ENCODE peak calls at places on chromosomes 11 and 22, in eight cellular contexts. One of them, this sample, is unnamed. For H3K4me1, the result is how much of the 10 kb centered on the place peaks cover.

GRCh38 chr11:65787649-65788622 is 1.1 kb downstream of the OVOL1 start:
- DNase-seq in esophagus squamous epithelium: no peak
- DNase-seq in Peyer's patch: peak
- DNase-seq in psoas muscle: no peak
- DNase-seq in kidney: peak
- DNase-seq in SK-N-SH: peak
- DNase-seq in thoracic aorta: no peak
- DNase-seq in upper lobe of left lung: peak
- DNase-seq in this sample: no peak

GRCh38 chr11:118524757-118525465 is 2.4 kb upstream of the TTC36 start:
- DNase-seq in esophagus squamous epithelium: no peak
- DNase-seq in Peyer's patch: no peak
- DNase-seq in psoas muscle: no peak
- DNase-seq in kidney: no peak
- DNase-seq in SK-N-SH: no peak
- DNase-seq in thoracic aorta: no peak
- DNase-seq in upper lobe of left lung: no peak
- DNase-seq in this sample: no peak

GRCh38 chr11:70586261-70587094 is 188.1 kb downstream of the CTTN start:
- DNase-seq in esophagus squamous epithelium: no peak
- DNase-seq in Peyer's patch: no peak
- DNase-seq in psoas muscle: no peak
- DNase-seq in kidney: peak
- DNase-seq in SK-N-SH: no peak
- DNase-seq in thoracic aorta: no peak
- DNase-seq in upper lobe of left lung: no peak
- DNase-seq in this sample: no peak

GRCh38 chr11:125348704-125349635 is 147.1 kb downstream of the FEZ1 start:
- DNase-seq in esophagus squamous epithelium: no peak
- DNase-seq in Peyer's patch: peak
- DNase-seq in psoas muscle: peak
- DNase-seq in kidney: no peak
- DNase-seq in SK-N-SH: peak
- DNase-seq in thoracic aorta: no peak
- DNase-seq in upper lobe of left lung: no peak
- DNase-seq in this sample: peak

GRCh38 chr22:19843107-19843856 is 11.4 kb downstream of the GNB1L start:
- DNase-seq in esophagus squamous epithelium: no peak
- DNase-seq in Peyer's patch: no peak
- DNase-seq in psoas muscle: no peak
- DNase-seq in kidney: peak
- DNase-seq in SK-N-SH: no peak
- DNase-seq in thoracic aorta: no peak
- DNase-seq in upper lobe of left lung: peak
- DNase-seq in this sample: no peak

GRCh38 chr11:48020092-48020755 is 39.9 kb downstream of the PTPRJ start:
- DNase-seq in esophagus squamous epithelium: no peak
- DNase-seq in Peyer's patch: no peak
- DNase-seq in psoas muscle: no peak
- DNase-seq in kidney: no peak
- DNase-seq in SK-N-SH: no peak
- DNase-seq in thoracic aorta: no peak
- DNase-seq in upper lobe of left lung: no peak
- DNase-seq in this sample: no peak

GRCh38 chr11:95296165-95296564 is 65.2 kb upstream of the SESN3 start:
- DNase-seq in esophagus squamous epithelium: no peak
- DNase-seq in Peyer's patch: no peak
- DNase-seq in psoas muscle: no peak
- DNase-seq in kidney: no peak
- DNase-seq in SK-N-SH: peak
- DNase-seq in thoracic aorta: no peak
- DNase-seq in upper lobe of left lung: no peak
- DNase-seq in this sample: no peak

GRCh38 chr22:20424937-20425587 is 12.6 kb downstream of the SCARF2 start:
- DNase-seq in esophagus squamous epithelium: no peak
- DNase-seq in Peyer's patch: peak
- DNase-seq in psoas muscle: no peak
- DNase-seq in kidney: peak
- DNase-seq in SK-N-SH: peak
- DNase-seq in thoracic aorta: no peak
- DNase-seq in upper lobe of left lung: peak
- DNase-seq in this sample: no peak

GRCh38 chr11:108708173-108708572 is 43.3 kb downstream of the DDX10 start:
- DNase-seq in esophagus squamous epithelium: no peak
- DNase-seq in Peyer's patch: no peak
- DNase-seq in psoas muscle: no peak
- DNase-seq in kidney: no peak
- DNase-seq in SK-N-SH: no peak
- DNase-seq in thoracic aorta: no peak
- DNase-seq in upper lobe of left lung: no peak
- DNase-seq in this sample: no peak

GRCh38 chr11:67262731-67263675 is 3.3 kb upstream of the GRK2 start:
- DNase-seq in esophagus squamous epithelium: no peak
- DNase-seq in Peyer's patch: peak
- DNase-seq in psoas muscle: peak
- DNase-seq in kidney: peak
- DNase-seq in SK-N-SH: peak
- DNase-seq in thoracic aorta: peak
- DNase-seq in upper lobe of left lung: peak
- DNase-seq in this sample: peak

GRCh38 chr11:62468577-62468976 is 49.7 kb downstream of the SCGB1A1 start:
- DNase-seq in esophagus squamous epithelium: no peak
- DNase-seq in Peyer's patch: no peak
- DNase-seq in psoas muscle: no peak
- DNase-seq in kidney: no peak
- DNase-seq in SK-N-SH: no peak
- DNase-seq in thoracic aorta: no peak
- DNase-seq in upper lobe of left lung: no peak
- DNase-seq in this sample: no peak
- H3K27ac ChIP-seq in esophagus squamous epithelium: no peak
- H3K27ac ChIP-seq in Peyer's patch: no peak
- H3K27ac ChIP-seq in psoas muscle: no peak
- H3K27ac ChIP-seq in kidney: no peak
- H3K27ac ChIP-seq in SK-N-SH: no peak
- H3K27ac ChIP-seq in thoracic aorta: no peak
- H3K27ac ChIP-seq in upper lobe of left lung: no peak
- H3K27ac ChIP-seq in this sample: no peak

GRCh38 chr11:27910186-27910941 is 197.6 kb downstream of the KIF18A start:
- DNase-seq in esophagus squamous epithelium: no peak
- DNase-seq in Peyer's patch: no peak
- DNase-seq in psoas muscle: no peak
- DNase-seq in kidney: no peak
- DNase-seq in SK-N-SH: no peak
- DNase-seq in thoracic aorta: no peak
- DNase-seq in upper lobe of left lung: no peak
- DNase-seq in this sample: no peak

GRCh38 chr11:27904358-27905055 is 203.4 kb downstream of the KIF18A start:
- DNase-seq in esophagus squamous epithelium: no peak
- DNase-seq in Peyer's patch: no peak
- DNase-seq in psoas muscle: no peak
- DNase-seq in kidney: no peak
- DNase-seq in SK-N-SH: no peak
- DNase-seq in thoracic aorta: no peak
- DNase-seq in upper lobe of left lung: no peak
- DNase-seq in this sample: no peak

GRCh38 chr11:27902981-27903624 is 202.8 kb upstream of the BDNF start:
- DNase-seq in esophagus squamous epithelium: no peak
- DNase-seq in Peyer's patch: no peak
- DNase-seq in psoas muscle: no peak
- DNase-seq in kidney: no peak
- DNase-seq in SK-N-SH: no peak
- DNase-seq in thoracic aorta: no peak
- DNase-seq in upper lobe of left lung: no peak
- DNase-seq in this sample: no peak

GRCh38 chr11:27909386-27909785 is 198.6 kb downstream of the KIF18A start:
- DNase-seq in esophagus squamous epithelium: no peak
- DNase-seq in Peyer's patch: no peak
- DNase-seq in psoas muscle: no peak
- DNase-seq in kidney: no peak
- DNase-seq in SK-N-SH: no peak
- DNase-seq in thoracic aorta: no peak
- DNase-seq in upper lobe of left lung: no peak
- DNase-seq in this sample: no peak

GRCh38 chr11:27907534-27907933 is 200.4 kb downstream of the KIF18A start:
- DNase-seq in esophagus squamous epithelium: no peak
- DNase-seq in Peyer's patch: no peak
- DNase-seq in psoas muscle: no peak
- DNase-seq in kidney: no peak
- DNase-seq in SK-N-SH: no peak
- DNase-seq in thoracic aorta: no peak
- DNase-seq in upper lobe of left lung: no peak
- DNase-seq in this sample: no peak
- H3K4me1 ChIP-seq in esophagus squamous epithelium: under half
- H3K4me1 ChIP-seq in Peyer's patch: under half
- H3K4me1 ChIP-seq in psoas muscle: under half
- H3K4me1 ChIP-seq in kidney: under half
- H3K4me1 ChIP-seq in SK-N-SH: under half
- H3K4me1 ChIP-seq in thoracic aorta: under half
- H3K4me1 ChIP-seq in upper lobe of left lung: under half
- H3K4me1 ChIP-seq in this sample: under half

DNA sequence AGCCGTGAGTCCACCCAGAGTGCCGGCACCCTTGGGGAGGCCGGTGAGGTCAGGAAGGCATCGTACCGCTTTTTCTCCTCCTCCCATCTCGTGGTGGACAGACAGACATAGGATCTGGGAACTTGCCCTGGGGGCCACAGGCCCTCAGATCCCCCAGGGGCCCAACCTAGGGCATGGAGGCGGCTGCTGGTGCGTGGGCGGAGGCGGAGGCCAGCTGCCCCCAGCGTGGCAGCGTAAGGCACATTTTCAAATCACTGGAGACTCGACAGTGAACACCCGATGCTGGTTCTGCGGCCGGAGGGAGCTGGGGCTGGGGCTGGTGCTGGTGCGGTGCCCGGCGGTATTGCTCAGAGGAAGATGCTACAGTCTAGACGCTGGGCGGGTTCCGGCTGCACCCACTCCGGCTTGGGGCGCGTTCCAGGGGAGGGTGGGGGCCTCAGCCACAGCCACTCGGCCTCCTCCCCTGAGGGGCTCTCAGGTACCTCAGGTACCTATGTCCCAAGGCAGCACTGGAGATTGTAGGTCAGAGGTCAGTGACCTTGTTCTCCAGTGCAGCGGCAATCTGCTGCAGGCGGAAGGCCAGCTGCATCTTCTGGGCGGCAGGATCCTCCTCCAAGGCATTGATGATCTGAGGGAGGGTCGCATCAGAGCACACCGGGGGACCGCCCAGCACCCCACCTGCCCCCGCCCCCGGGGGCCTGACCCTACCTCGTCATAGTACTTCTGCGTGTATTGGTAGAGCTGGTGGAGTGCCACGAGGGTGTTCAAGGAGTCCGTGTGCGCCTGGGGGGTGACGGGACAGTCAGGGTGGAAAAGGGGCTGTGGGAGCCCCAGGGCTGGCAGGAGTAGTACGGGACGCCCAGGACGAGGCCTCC is 5.2 kb upstream of the MAPK11 start:
- DNase-seq in esophagus squamous epithelium: no peak
- DNase-seq in Peyer's patch: no peak
- DNase-seq in psoas muscle: no peak
- DNase-seq in kidney: no peak
- DNase-seq in SK-N-SH: no peak
- DNase-seq in thoracic aorta: no peak
- DNase-seq in upper lobe of left lung: no peak
- DNase-seq in this sample: no peak
- TF ChIP-seq CTCF in esophagus squamous epithelium: no peak
- TF ChIP-seq CTCF in Peyer's patch: no peak
- TF ChIP-seq CTCF in psoas muscle: no peak
- TF ChIP-seq CTCF in kidney: no peak
- TF ChIP-seq CTCF in SK-N-SH: no peak
- TF ChIP-seq CTCF in thoracic aorta: no peak
- TF ChIP-seq CTCF in upper lobe of left lung: no peak
- TF ChIP-seq CTCF in this sample: no peak

DNA sequence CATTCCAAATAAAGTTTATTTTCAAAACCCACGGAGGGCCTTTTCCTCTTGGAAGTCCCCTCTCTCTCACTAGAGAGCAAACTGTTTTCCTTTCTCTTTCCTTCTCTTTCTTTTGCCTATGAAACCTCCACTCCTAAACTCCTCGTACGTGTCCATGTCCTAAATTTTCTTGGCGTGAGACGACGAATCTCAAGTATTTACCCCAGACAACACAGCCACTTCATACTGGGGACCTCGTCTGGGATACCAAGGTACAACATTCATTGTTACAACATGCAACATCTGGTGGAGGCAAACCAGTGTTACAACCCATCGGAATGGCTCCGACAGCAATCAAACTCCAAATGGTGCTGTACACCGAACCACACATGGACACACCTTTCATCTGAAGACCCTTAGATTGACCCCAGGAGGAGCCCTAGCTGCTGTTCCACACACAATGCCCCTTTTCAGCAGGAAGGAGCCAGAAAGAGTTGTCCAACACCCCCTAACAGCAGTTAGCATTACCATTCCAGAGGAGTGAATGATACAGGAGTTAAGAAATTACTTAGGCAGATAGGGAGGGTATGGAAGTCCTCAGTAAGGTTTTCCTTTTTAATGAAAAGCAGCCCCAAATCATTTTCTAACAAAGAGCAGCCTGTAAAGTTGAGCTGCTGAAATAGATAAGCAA is 108.2 kb downstream of the SGSM3 start:
- DNase-seq in esophagus squamous epithelium: no peak
- DNase-seq in Peyer's patch: no peak
- DNase-seq in psoas muscle: no peak
- DNase-seq in kidney: no peak
- DNase-seq in SK-N-SH: no peak
- DNase-seq in thoracic aorta: no peak
- DNase-seq in upper lobe of left lung: no peak
- DNase-seq in this sample: no peak
- H3K27ac ChIP-seq in esophagus squamous epithelium: no peak
- H3K27ac ChIP-seq in Peyer's patch: no peak
- H3K27ac ChIP-seq in psoas muscle: peak
- H3K27ac ChIP-seq in kidney: peak
- H3K27ac ChIP-seq in SK-N-SH: no peak
- H3K27ac ChIP-seq in thoracic aorta: no peak
- H3K27ac ChIP-seq in upper lobe of left lung: no peak
- H3K27ac ChIP-seq in this sample: no peak

DNA sequence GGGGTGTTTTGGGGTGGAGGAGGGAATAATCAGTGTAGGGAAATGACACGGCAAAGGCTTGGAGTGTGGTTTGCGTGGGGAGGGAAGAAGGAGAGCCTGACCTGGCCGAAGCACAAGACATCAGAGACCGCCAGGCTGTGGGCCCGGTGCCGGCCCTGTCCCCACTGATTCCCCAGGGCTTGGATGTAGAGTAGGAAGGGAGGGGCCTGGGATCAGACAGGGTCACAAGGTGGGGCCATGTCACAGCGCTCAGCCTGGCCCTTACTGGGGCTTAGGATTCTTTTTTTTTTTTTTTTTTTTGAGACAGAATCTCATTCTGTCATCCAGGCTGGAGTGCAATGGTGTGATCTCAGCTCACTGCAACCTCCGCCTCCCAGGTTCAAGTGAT is 9.8 kb downstream of the PICK1 start:
- DNase-seq in esophagus squamous epithelium: no peak
- DNase-seq in Peyer's patch: no peak
- DNase-seq in psoas muscle: peak
- DNase-seq in kidney: peak
- DNase-seq in SK-N-SH: no peak
- DNase-seq in thoracic aorta: no peak
- DNase-seq in upper lobe of left lung: no peak
- DNase-seq in this sample: no peak
- H3K4me1 ChIP-seq in esophagus squamous epithelium: under half
- H3K4me1 ChIP-seq in Peyer's patch: under half
- H3K4me1 ChIP-seq in psoas muscle: half or more
- H3K4me1 ChIP-seq in kidney: under half
- H3K4me1 ChIP-seq in SK-N-SH: under half
- H3K4me1 ChIP-seq in thoracic aorta: under half
- H3K4me1 ChIP-seq in upper lobe of left lung: under half
- H3K4me1 ChIP-seq in this sample: under half